ENCODE peak calls at places on chromosomes 5 and 9, in four cellular contexts. S, K, V and R are unnamed samples.
A peak's percentile ranks its signal among the peaks of the same experiment; 100 is the strongest.

GRCh38 chr5:149414405-149415244 is 35.5 kb upstream of the IL17B start:
- DNase-seq in K (no peak), V (no peak), S (no peak), R (no peak)

GRCh38 chr9:114572199-114572598 is 15.4 kb upstream of the ATP6V1G1 start:
- DNase-seq in K (no peak), V (no peak), S (no peak), R (no peak)

GRCh38 chr5:10222326-10222725 is 27.4 kb downstream of the ATPSCKMT start:
- DNase-seq in V (no peak), S (no peak), K (no peak), R (no peak)

GRCh38 chr5:19235101-19235584 is 752.9 kb downstream of the CDH18 start:
- DNase-seq in V (no peak), K (no peak), S (no peak), R (no peak)

GRCh38 chr5:36444582-36444999 is 142.9 kb upstream of the RANBP3L start:
- DNase-seq in V (no peak), S (peak; percentile 13), K (no peak), R (no peak)

GRCh38 chr9:131503626-131504465 is 1.1 kb downstream of the POMT1 start:
- DNase-seq in S (no peak), K (peak; percentile 71), V (peak; percentile 23), R (no peak)

GRCh38 chr5:103929310-103930003 is 366.9 kb upstream of the NUDT12 start:
- DNase-seq in K (no peak), S (no peak), V (no peak), R (no peak)

GRCh38 chr5:17828709-17829108 is 194.4 kb downstream of the TAF11L14 start:
- DNase-seq in V (no peak), S (no peak), K (no peak), R (no peak)

GRCh38 chr9:4894076-4894475 is 91.0 kb upstream of the JAK2 start:
- DNase-seq in V (no peak), S (no peak), K (no peak), R (no peak)

GRCh38 chr5:177003649-177004048 is 2.9 kb downstream of the UIMC1 start:
- DNase-seq in V (no peak), S (no peak), K (no peak), R (no peak)
- H3K4me3 ChIP-seq in V (no peak overlapping the region), S (no peak overlapping the region), K (no peak overlapping the region), R (no peak overlapping the region)

DNA sequence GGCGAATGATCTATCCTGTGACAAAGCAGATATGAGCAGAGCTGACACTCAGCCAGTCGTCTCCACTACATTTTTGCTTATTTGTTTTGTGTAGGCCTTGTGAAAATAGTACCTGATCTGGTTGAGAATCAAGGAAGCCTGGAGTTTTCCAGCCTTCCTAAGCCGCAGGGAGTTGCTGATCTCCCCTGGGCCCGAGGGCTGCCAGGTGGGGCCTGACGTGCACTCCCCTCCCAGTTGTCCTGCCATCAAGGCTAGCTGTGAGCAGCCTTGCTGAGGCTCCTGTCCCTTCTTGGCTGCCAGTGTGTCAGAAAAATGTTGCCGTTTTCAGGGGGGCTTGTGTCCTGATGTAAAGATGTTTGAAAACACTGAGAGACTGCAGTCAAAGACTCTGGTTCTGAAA is 102.4 kb downstream of the SMARCA2 start:
- DNase-seq in K (no peak), V (no peak), S (no peak), R (no peak)
- H3K36me3 ChIP-seq in K (peaks cover 35% of the 10 kb centered on the region), V (no peaks in the 10 kb centered on the region), S (peaks cover 14% of the 10 kb centered on the region), R (peaks cover 95% of the 10 kb centered on the region)

GRCh38 chr5:89253931-89254330 is 370.9 kb upstream of the MEF2C start:
- DNase-seq in V (no peak), K (no peak), S (no peak), R (no peak)
- H3K4me3 ChIP-seq in V (no peak overlapping the region), K (no peak overlapping the region), S (peak overlapping the region; percentile 5), R (no peak overlapping the region)

GRCh38 chr5:177301503-177302165 is 1.9 kb downstream of the RAB24 start:
- DNase-seq in K (no peak), V (no peak), S (no peak), R (no peak)

GRCh38 chr5:177302354-177303110 is 987 bp downstream of the RAB24 start:
- DNase-seq in K (no peak), S (no peak), V (peak; percentile 39), R (no peak)

GRCh38 chr5:177299711-177300110 is 3.8 kb downstream of the RAB24 start:
- DNase-seq in S (no peak), K (no peak), V (no peak), R (no peak)

GRCh38 chr5:177300971-177301370 is 2.5 kb downstream of the RAB24 start:
- DNase-seq in S (no peak), K (no peak), V (no peak), R (no peak)

DNA sequence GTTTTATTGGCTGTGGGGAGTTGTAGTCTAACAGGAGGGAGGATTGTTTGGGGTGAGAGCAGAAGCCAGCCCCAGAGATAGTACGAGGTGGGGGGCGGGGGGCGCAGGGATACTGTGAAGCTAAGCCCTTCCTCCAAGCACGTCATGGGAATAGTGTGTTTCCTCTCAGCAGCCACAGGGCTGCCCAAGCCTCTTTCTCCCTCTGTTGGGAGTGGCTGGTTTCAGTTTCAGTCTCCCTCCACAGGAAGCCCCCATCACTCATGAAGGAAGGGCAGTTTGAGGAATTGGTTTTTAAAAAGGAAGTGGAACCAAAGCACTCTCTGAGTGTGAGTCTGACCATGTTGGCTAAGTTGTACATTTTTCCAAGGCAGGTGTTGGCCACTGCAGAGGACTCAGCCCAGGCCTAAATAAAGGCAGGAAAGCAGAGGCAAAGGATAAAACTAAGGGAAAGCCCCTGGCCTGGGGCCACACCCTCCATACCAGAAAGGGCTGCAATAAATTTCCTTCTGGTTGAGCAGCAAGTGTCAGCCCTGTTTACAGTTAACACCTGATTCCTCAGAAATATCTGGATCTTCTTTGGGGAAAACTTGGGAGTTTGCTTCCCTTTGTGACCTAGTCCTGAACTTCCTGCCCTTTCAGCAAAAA is 3.2 kb downstream of the RAB24 start:
- DNase-seq in K (peak; percentile 81), V (no peak), S (no peak), R (no peak)
- H3K36me3 ChIP-seq in K (peaks cover 10% of the 10 kb centered on the region), V (peaks cover 3% of the 10 kb centered on the region), S (peaks cover 11% of the 10 kb centered on the region), R (peaks cover 44% of the 10 kb centered on the region)

GRCh38 chr5:127409923-127410675 is 107.3 kb upstream of the PRRC1 start:
- DNase-seq in S (no peak), V (no peak), K (no peak), R (no peak)
- H3K4me3 ChIP-seq in S (peak overlapping the region; percentile 18), V (no peak overlapping the region), K (no peak overlapping the region), R (no peak overlapping the region)

GRCh38 chr9:92517046-92517445 is 18.7 kb downstream of the ECM2 start:
- DNase-seq in V (peak; percentile 61), K (no peak), S (no peak), R (no peak)
- H3K36me3 ChIP-seq in V (no peaks in the 10 kb centered on the region), K (no peaks in the 10 kb centered on the region), S (no peaks in the 10 kb centered on the region), R (no peaks in the 10 kb centered on the region)

DNA sequence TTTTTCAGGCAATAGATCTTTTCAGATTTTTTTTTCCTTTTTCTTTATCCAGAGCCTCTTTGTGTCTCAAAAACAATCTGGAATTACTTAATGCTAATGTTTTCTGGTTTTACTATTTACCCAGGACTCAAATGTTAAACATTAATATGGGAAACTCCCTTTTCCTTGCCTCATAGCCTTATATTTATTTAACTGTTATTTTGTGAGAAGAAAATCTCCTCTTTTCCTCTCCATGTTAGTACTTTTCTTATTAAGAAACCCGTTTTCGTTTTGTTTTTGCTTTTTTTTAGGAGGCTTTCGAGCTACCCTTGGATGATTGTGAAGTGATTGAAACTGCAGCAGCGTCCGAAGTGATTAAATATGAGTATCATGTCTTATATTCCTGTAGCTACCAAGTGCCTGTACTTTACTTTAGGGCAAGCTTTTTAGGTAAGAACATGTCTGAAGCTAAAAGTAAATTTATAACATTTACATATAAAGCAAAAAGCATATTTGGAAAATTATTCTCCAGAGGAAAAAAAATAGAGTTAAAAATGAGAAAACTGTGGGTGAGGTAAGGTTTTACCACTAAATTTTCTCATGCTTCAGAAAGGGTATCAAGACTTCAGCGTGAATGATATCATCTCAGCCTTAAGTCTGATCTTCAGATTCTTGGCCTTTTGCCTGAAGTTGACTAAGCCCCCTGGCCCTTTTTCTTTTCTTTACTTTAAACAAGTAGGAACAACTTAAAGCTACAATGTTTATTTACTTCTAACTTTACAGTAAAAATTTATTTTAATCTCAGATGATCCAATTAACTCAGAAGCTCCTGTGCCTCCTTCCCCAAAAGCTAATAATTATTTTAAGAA is 113.8 kb downstream of the RPS23 start:
- DNase-seq in K (no peak), S (no peak), V (no peak), R (no peak)
- H3K4me3 ChIP-seq in K (no peak overlapping the region), S (no peak overlapping the region), V (no peak overlapping the region), R (no peak overlapping the region)

GRCh38 chr5:159185773-159186172 is 23.6 kb downstream of the RNF145 start:
- DNase-seq in V (no peak), K (no peak), S (no peak), R (no peak)
- H3K36me3 ChIP-seq in V (peaks cover 15% of the 10 kb centered on the region), K (peaks cover 17% of the 10 kb centered on the region), S (no peaks in the 10 kb centered on the region), R (peaks cover 5% of the 10 kb centered on the region)